ENCODE peak calls at places on chromosomes 6 and 20, in eight cellular contexts. V is colonic mucosa, H is thyroid gland, O is left lung, W is Caco-2, E is A673, L is OCI-LY7, M is pancreas. N is an unnamed sample. For H3K36me3, the result is how much of the 10 kb centered on the place peaks cover.

GRCh38 chr6:15608406-15608805 is 54.4 kb downstream of the DTNBP1 start:
- DNase-seq in V (no peak), H (no peak), O (no peak), W (no peak), E (peak), L (no peak), M (no peak), N (no peak)

GRCh38 chr6:27867051-27867940 is 44.9 kb downstream of the OR2B2 start:
- DNase-seq in V (peak), H (peak), O (peak), W (peak), E (peak), L (peak), M (no peak), N (peak)

GRCh38 chr6:141326426-141326825 is 806.3 kb upstream of the GJE1 start:
- DNase-seq in V (no peak), H (no peak), O (no peak), W (no peak), E (peak), L (no peak), M (no peak), N (no peak)

GRCh38 chr6:35808688-35809087 is 3.5 kb downstream of the LHFPL5 start:
- DNase-seq in V (no peak), H (no peak), O (no peak), W (no peak), E (peak), L (no peak), M (no peak), N (no peak)

GRCh38 chr6:14212020-14212419 is 94.4 kb downstream of the CD83 start:
- DNase-seq in V (no peak), H (no peak), O (no peak), W (no peak), E (no peak), L (no peak), M (peak), N (no peak)

GRCh38 chr6:98832282-98833100 is 1.9 kb upstream of the POU3F2 start:
- DNase-seq in V (no peak), H (peak), O (peak), W (no peak), E (peak), L (no peak), M (no peak), N (no peak)

GRCh38 chr6:153960741-153961140 is 78.3 kb upstream of the OPRM1 start:
- DNase-seq in V (no peak), H (no peak), O (no peak), W (no peak), E (no peak), L (no peak), M (no peak), N (no peak)

GRCh38 chr6:30749554-30750378 is 5.4 kb upstream of the IER3 start:
- DNase-seq in V (peak), H (peak), O (no peak), W (peak), E (no peak), L (no peak), M (peak), N (no peak)

GRCh38 chr6:89161326-89162046 is 15.6 kb downstream of the PM20D2 start:
- DNase-seq in V (no peak), H (no peak), O (no peak), W (no peak), E (no peak), L (no peak), M (no peak), N (no peak)

GRCh38 chr6:49401063-49401462 is 62.0 kb downstream of the MMUT start:
- DNase-seq in V (no peak), H (no peak), O (no peak), W (no peak), E (no peak), L (no peak), M (no peak), N (no peak)

GRCh38 chr6:160435935-160436334 is 87.8 kb downstream of the SLC22A3 start:
- DNase-seq in V (no peak), H (no peak), O (no peak), W (no peak), E (no peak), L (no peak), M (no peak), N (no peak)

GRCh38 chr6:27889628-27890315 is 22.4 kb downstream of the OR2B2 start:
- DNase-seq in V (peak), H (no peak), O (no peak), W (no peak), E (peak), L (peak), M (no peak), N (peak)

GRCh38 chr6:109370792-109371191 is 11.5 kb downstream of the CD164 start:
- DNase-seq in V (no peak), H (no peak), O (no peak), W (no peak), E (no peak), L (no peak), M (no peak), N (no peak)
- H3K36me3 ChIP-seq in V (under half), H (under half), O (half or more), W (under half), E (half or more), L (half or more), M (under half), N (under half)

GRCh38 chr20:63007472-63007721 is 633 bp upstream of the BHLHE23 start:
- DNase-seq in V (no peak), H (no peak), O (no peak), W (no peak), E (no peak), L (no peak), M (no peak), N (no peak)

GRCh38 chr20:63009988-63010769 is 3.4 kb upstream of the BHLHE23 start:
- DNase-seq in V (peak), H (no peak), O (peak), W (no peak), E (no peak), L (no peak), M (no peak), N (peak)

GRCh38 chr20:63008541-63009043 is 1.8 kb upstream of the BHLHE23 start:
- DNase-seq in V (no peak), H (no peak), O (no peak), W (no peak), E (no peak), L (no peak), M (no peak), N (no peak)

GRCh38 chr20:63007722-63008488 is 1.1 kb upstream of the BHLHE23 start:
- DNase-seq in V (no peak), H (no peak), O (peak), W (no peak), E (no peak), L (no peak), M (no peak), N (no peak)

GRCh38 chr20:63009044-63009961 is 2.5 kb upstream of the BHLHE23 start:
- DNase-seq in V (peak), H (peak), O (peak), W (peak), E (peak), L (peak), M (peak), N (peak)
- TF ChIP-seq CTCF in V (peak), H (peak), O (peak), W (peak), E (peak), L (peak), M (peak), N (peak)

GRCh38 chr20:48636301-48636700 is 191.5 kb downstream of the PREX1 start:
- DNase-seq in V (no peak), H (no peak), O (peak), W (no peak), E (no peak), L (no peak), M (no peak), N (no peak)
- H3K36me3 ChIP-seq in V (under half), H (under half), O (half or more), W (under half), E (half or more), L (under half), M (under half), N (half or more)

GRCh38 chr6:81697564-81697963 is 54.9 kb downstream of the TENT5A start:
- DNase-seq in V (no peak), H (no peak), O (no peak), W (no peak), E (no peak), L (no peak), M (no peak), N (no peak)

GRCh38 chr6:81694214-81694613 is 58.3 kb downstream of the TENT5A start:
- DNase-seq in V (no peak), H (no peak), O (no peak), W (no peak), E (no peak), L (no peak), M (no peak), N (no peak)

GRCh38 chr6:81696505-81696904 is 56.0 kb downstream of the TENT5A start:
- DNase-seq in V (no peak), H (no peak), O (no peak), W (peak), E (no peak), L (no peak), M (no peak), N (no peak)

GRCh38 chr6:81693212-81693611 is 59.3 kb downstream of the TENT5A start:
- DNase-seq in V (no peak), H (no peak), O (no peak), W (no peak), E (no peak), L (no peak), M (no peak), N (no peak)

DNA sequence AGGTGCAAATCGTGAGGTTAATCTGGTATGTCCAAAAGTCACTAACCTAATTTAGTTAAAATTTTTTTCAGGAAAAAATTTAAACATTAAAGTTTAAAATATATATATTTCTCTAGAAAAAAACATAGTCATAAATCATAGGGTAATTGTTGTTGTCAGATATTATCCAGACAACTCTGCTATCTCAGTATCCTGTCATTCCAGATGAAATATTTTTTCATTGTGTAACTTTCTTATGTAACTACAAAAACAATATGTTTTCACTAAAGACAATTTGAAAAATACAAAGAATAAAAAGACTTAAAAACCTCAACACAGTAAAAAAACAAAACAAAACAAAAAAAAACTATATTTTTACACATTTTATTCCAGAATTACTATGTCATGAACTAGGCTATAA is 57.6 kb downstream of the TENT5A start:
- DNase-seq in V (no peak), H (no peak), O (no peak), W (no peak), E (no peak), L (no peak), M (no peak), N (no peak)
- TF ChIP-seq CTCF in V (no peak), H (no peak), O (no peak), W (no peak), E (no peak), L (no peak), M (no peak), N (no peak)

DNA sequence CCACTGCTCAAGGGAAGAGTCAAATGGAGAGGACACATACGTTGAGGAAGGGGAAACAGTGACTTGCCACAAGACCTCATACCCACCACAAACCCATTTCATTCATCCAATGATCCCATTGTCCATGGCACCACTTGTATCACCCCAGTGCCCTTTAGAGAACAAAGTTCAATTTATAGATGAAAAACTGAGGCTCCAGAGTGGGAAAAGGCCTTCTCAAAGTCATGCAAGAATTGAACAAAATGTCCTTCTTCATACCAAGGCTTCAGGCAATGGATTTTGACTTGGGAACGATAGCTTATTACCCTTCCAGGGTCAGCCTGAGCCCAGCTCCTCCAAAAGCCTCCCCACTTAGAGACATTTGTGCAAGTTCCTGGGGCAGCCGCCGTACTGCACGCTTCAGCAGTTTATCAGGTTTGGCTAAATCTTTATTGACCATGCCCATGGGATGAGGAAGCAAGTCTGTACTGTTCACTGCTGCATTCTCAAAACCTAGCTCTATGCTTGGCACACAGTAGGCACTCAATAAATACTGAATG is 47.3 kb upstream of the MRPS10 start:
- DNase-seq in V (no peak), H (no peak), O (no peak), W (no peak), E (no peak), L (no peak), M (no peak), N (no peak)
- H3K36me3 ChIP-seq in V (under half), H (under half), O (under half), W (under half), E (under half), L (under half), M (under half), N (under half)

N was measured in GM06990.